ENCODE peak calls at places on chromosomes 7 and 10, in six cellular contexts. O is fibroblast of the aortic adventitia, E is activated T-helper 1 cell treated with Interleukin-2 at 50 U/mL for 16 hours, C is glomerular endothelial cell, H is NCI-H1105, S is HT1080. I is an unnamed sample.

GRCh38 chr7:151251926-151252835 is 3.7 kb upstream of the SMARCD3 start:
- DNase-seq in O (peak; percentile 70), S (no peak), C (no peak), E (no peak), H (peak; percentile 36), I (peak; percentile 82)

GRCh38 chr7:157235357-157236018 is 96.8 kb downstream of the UBE3C start:
- DNase-seq in O (peak; percentile 44), C (no peak), S (peak; percentile 36), H (no peak), E (no peak), I (no peak)

GRCh38 chr7:6652446-6653011 is 15.4 kb downstream of the ZNF316 start:
- DNase-seq in S (no peak), C (no peak), H (no peak), E (no peak), O (no peak), I (no peak)

GRCh38 chr10:121753726-121754476 is 155.7 kb upstream of the FGFR2 start:
- DNase-seq in H (no peak), E (no peak), S (peak; percentile 96), C (peak; percentile 64), O (peak; percentile 72), I (no peak)

GRCh38 chr7:15011289-15011688 is 108.7 kb upstream of the DGKB start:
- DNase-seq in O (no peak), S (no peak), C (no peak), H (no peak), E (no peak), I (no peak)

GRCh38 chr10:93849605-93850004 is 44.2 kb upstream of the SLC35G1 start:
- DNase-seq in H (no peak), O (no peak), C (no peak), S (no peak), E (no peak), I (no peak)

GRCh38 chr7:916291-916941 is 38.1 kb downstream of the ADAP1 start:
- DNase-seq in C (no peak), S (no peak), E (no peak), O (no peak), H (peak; percentile 57), I (no peak)

GRCh38 chr7:136523581-136523980 is 344.9 kb upstream of the CHRM2 start:
- DNase-seq in S (peak; percentile 42), C (no peak), O (no peak), H (no peak), E (no peak), I (no peak)

GRCh38 chr7:159031135-159031701 is 113.4 kb downstream of the VIPR2 start:
- DNase-seq in C (no peak), H (no peak), S (no peak), O (no peak), E (no peak), I (no peak)

GRCh38 chr10:31304261-31304970 is 14.6 kb upstream of the ZEB1 start:
- DNase-seq in S (no peak), O (no peak), C (no peak), E (no peak), H (no peak), I (no peak)

GRCh38 chr7:132171130-132171576 is 405.1 kb downstream of the PLXNA4 start:
- DNase-seq in E (no peak), C (no peak), O (peak; percentile 7), H (no peak), S (no peak), I (no peak)

GRCh38 chr7:94061316-94061715 is 57.2 kb upstream of the BET1 start:
- DNase-seq in C (no peak), H (no peak), S (no peak), O (no peak), E (no peak), I (no peak)

GRCh38 chr7:37916017-37916672 is 472 bp downstream of the SFRP4 start:
- DNase-seq in O (peak; percentile 40), C (no peak), E (no peak), H (peak; percentile 19), S (no peak), I (no peak)

GRCh38 chr10:49512121-49512809 is 26.7 kb downstream of the ERCC6 start:
- DNase-seq in O (peak; percentile 46), E (no peak), C (no peak), S (no peak), H (no peak), I (no peak)

GRCh38 chr10:93494494-93494893 is 1.9 kb upstream of the CEP55 start:
- DNase-seq in C (no peak), E (no peak), S (no peak), O (no peak), H (no peak), I (no peak)

GRCh38 chr7:4699897-4700296 is 17.8 kb downstream of the FOXK1 start:
- DNase-seq in H (no peak), C (no peak), E (no peak), O (no peak), S (no peak), I (no peak)

GRCh38 chr7:143327903-143328302 is 12.0 kb downstream of the CLCN1 start:
- DNase-seq in O (no peak), S (no peak), C (no peak), H (no peak), E (no peak), I (no peak)

GRCh38 chr7:34438436-34438835 is 219.6 kb upstream of the NPSR1 start:
- DNase-seq in O (no peak), S (no peak), C (no peak), E (no peak), H (no peak), I (no peak)

GRCh38 chr7:41028591-41028990 is 674.3 kb downstream of the INHBA start:
- DNase-seq in S (no peak), E (no peak), O (peak; percentile 24), C (no peak), H (no peak), I (no peak)

GRCh38 chr7:66921396-66921917 is 432 bp downstream of the TMEM248 start:
- DNase-seq in E (peak; percentile 2), H (peak; percentile 2), S (no peak), O (peak; percentile 72), C (no peak), I (no peak)

GRCh38 chr7:148702876-148703670 is 4.4 kb downstream of the CUL1 start:
- DNase-seq in E (no peak), O (peak; percentile 42), C (no peak), S (peak; percentile 9), H (no peak), I (no peak)

GRCh38 chr7:51545131-51545530 is 228.5 kb upstream of the COBL start:
- DNase-seq in E (no peak), C (no peak), O (no peak), S (peak; percentile 79), H (no peak), I (no peak)

GRCh38 chr10:111347386-111348005 is 270.7 kb downstream of the ADRA2A start:
- DNase-seq in H (no peak), E (no peak), O (no peak), S (no peak), C (no peak), I (no peak)

GRCh38 chr10:63003816-63004453 is 129.2 kb upstream of the NRBF2 start:
- DNase-seq in S (no peak), H (no peak), O (peak; percentile 6), E (no peak), C (no peak), I (no peak)

GRCh38 chr7:70190266-70190665 is 592.0 kb downstream of the AUTS2 start:
- DNase-seq in S (no peak), H (no peak), O (no peak), E (no peak), C (no peak), I (no peak)

GRCh38 chr10:69506834-69507643 is 55.8 kb downstream of the TSPAN15 start:
- DNase-seq in S (no peak), H (no peak), O (no peak), E (no peak), C (no peak), I (no peak)

GRCh38 chr10:137031-137430 is 1.8 kb downstream of the ZMYND11 start:
- DNase-seq in S (no peak), E (peak; percentile 7), H (no peak), C (no peak), O (peak; percentile 19), I (no peak)

GRCh38 chr10:125060851-125061556 is 99.4 kb downstream of the CTBP2 start:
- DNase-seq in E (peak; percentile 7), C (no peak), O (peak; percentile 91), S (peak; percentile 64), H (no peak), I (peak; percentile 64)

GRCh38 chr10:32941357-32941756 is 16.7 kb downstream of the ITGB1 start:
- DNase-seq in S (no peak), E (no peak), H (no peak), O (peak; percentile 56), C (no peak), I (no peak)

GRCh38 chr10:74593470-74593869 is 232.9 kb upstream of the KAT6B start:
- DNase-seq in C (no peak), O (peak; percentile 75), H (no peak), S (no peak), E (no peak), I (no peak)

GRCh38 chr10:103021150-103021896 is 103.2 kb downstream of the CNNM2 start:
- DNase-seq in H (no peak), O (no peak), E (no peak), C (no peak), S (no peak), I (no peak)

GRCh38 chr7:39621261-39621660 is 2.1 kb upstream of the RALA start:
- DNase-seq in S (peak; percentile 90), E (no peak), O (peak; percentile 74), H (no peak), C (no peak), I (no peak)

GRCh38 chr7:146731185-146731584 is 614.6 kb downstream of the CNTNAP2 start:
- DNase-seq in S (no peak), C (no peak), E (no peak), H (no peak), O (no peak), I (no peak)

GRCh38 chr10:116748041-116748440 is 5.7 kb upstream of the HSPA12A start:
- DNase-seq in C (no peak), S (peak; percentile 41), H (no peak), O (peak; percentile 57), E (no peak), I (no peak)

I was measured in occipital lobe.